ENCODE peak calls at places on chromosomes 16 and 17, in four cellular contexts. Q is pancreas, C is left ventricle myocardium inferior, M is cardiac muscle cell. O is an unnamed sample.
A peak's percentile ranks its signal among the peaks of the same experiment; 100 is the strongest.

GRCh38 chr17:42502091-42502490 is 34.0 kb upstream of the NAGLU start:
- DNase-seq in Q (no peak), C (no peak), M (no peak), O (no peak)

GRCh38 chr16:57038151-57038550 is 48.8 kb downstream of the NLRC5 start:
- DNase-seq in Q (no peak), C (no peak), M (peak; percentile 50), O (no peak)

GRCh38 chr17:75088902-75089417 is 1.2 kb downstream of the SLC16A5 start:
- DNase-seq in Q (no peak), C (no peak), M (no peak), O (no peak)

GRCh38 chr17:5092139-5093010 is 14.1 kb downstream of the ZFP3 start:
- DNase-seq in Q (no peak), C (no peak), M (no peak), O (no peak)

GRCh38 chr17:12256380-12256995 is 235.8 kb downstream of the MAP2K4 start:
- DNase-seq in Q (no peak), C (no peak), M (peak; percentile 71), O (no peak)

GRCh38 chr17:27879987-27880608 is 13.1 kb downstream of the LYRM9 start:
- DNase-seq in Q (peak; percentile 89), C (peak; percentile 74), M (peak; percentile 76), O (peak; percentile 57)

GRCh38 chr17:28282596-28282995 is 36.4 kb upstream of the TMEM97 start:
- DNase-seq in Q (no peak), C (no peak), M (peak; percentile 73), O (no peak)

GRCh38 chr16:65122724-65122973 is 786 bp upstream of the CDH11 start:
- DNase-seq in Q (no peak), C (no peak), M (no peak), O (no peak)

GRCh38 chr16:35881654-35882053 is 2422.2 kb downstream of the TP53TG3F start:
- DNase-seq in Q (no peak), C (no peak), M (no peak), O (no peak)

GRCh38 chr16:9957002-9957401 is 225.2 kb downstream of the GRIN2A start:
- DNase-seq in Q (no peak), C (no peak), M (no peak), O (no peak)

GRCh38 chr17:57486416-57486815 is 230.1 kb downstream of the MSI2 start:
- DNase-seq in Q (no peak), C (no peak), M (no peak), O (no peak)

GRCh38 chr16:47285001-47285400 is 141.3 kb upstream of the NETO2 start:
- DNase-seq in Q (no peak), C (no peak), M (no peak), O (no peak)

GRCh38 chr17:1485311-1485747 is 7.2 kb downstream of the MYO1C start:
- DNase-seq in Q (peak; percentile 78), C (peak; percentile 76), M (peak; percentile 37), O (peak; percentile 40)

GRCh38 chr16:70572050-70572925 is 48.7 kb downstream of the SF3B3 start:
- DNase-seq in Q (no peak), C (no peak), M (peak; percentile 65), O (no peak)
- H3K4me1 ChIP-seq in Q (no peaks in the 10 kb centered on the region), C (peaks cover 63% of the 10 kb centered on the region), M (peaks cover 3% of the 10 kb centered on the region), O (no peaks in the 10 kb centered on the region)

DNA sequence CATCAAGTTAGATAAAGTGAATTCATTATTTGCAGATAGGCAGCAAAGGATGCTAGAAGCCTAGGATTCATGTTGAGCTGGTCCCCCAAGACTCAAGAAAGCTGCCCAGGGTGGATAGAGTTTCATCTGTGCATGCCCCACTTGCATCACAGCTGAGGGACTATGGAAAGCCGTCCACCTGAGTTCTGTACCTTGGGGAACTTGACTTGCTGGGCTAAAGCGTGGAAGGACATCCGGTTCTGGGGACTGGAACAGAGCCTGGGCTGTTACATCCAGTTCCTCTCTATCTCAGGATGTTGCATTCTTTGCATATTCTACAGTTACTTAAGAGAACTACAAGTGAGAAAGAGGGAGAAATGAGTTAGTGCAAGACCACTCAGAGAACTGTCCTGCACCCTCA is 458.4 kb downstream of the SHISA9 start:
- DNase-seq in Q (no peak), C (no peak), M (no peak), O (no peak)
- H3K27ac ChIP-seq in Q (no peak overlapping the region), C (no peak overlapping the region), M (no peak overlapping the region), O (no peak overlapping the region)

DNA sequence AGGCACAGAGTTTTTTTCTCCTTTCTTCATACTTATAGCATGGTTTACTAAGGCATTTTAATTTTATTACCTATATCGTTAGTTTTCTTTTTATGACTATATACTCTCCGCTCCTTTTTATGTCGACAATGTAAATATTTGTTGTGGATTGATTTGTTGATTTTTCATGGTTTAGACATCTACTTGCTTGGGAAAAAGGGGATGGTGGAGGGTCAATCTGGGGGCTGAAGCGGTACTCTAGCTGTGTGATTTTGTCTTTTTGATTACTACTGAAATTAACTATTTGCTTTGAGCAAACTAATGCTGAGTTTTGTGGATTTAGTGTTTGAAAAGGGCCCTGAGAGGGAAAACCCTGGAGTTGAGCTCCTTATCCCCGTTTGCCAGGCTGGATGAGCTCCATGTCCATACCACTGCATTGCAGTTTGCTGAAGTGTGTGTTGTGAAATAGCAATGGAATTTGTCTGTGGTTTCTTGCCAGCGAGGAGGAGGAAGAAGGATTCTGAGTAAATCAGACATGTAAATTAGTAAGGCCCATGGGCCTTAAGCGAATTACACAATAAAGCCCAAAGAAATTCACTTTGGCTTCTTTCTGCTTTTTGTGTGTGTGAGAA is 72.0 kb downstream of the FTO start:
- DNase-seq in Q (no peak), C (peak; percentile 21), M (peak; percentile 97), O (no peak)
- H3K4me1 ChIP-seq in Q (peaks cover 37% of the 10 kb centered on the region), C (peaks cover 75% of the 10 kb centered on the region), M (peaks cover 44% of the 10 kb centered on the region), O (no peaks in the 10 kb centered on the region)

GRCh38 chr17:66986659-66987058 is 22.2 kb downstream of the CACNG4 start:
- DNase-seq in Q (no peak), C (no peak), M (no peak), O (no peak)
- H3K27ac ChIP-seq in Q (no peak overlapping the region), C (no peak overlapping the region), M (no peak overlapping the region), O (no peak overlapping the region)

DNA sequence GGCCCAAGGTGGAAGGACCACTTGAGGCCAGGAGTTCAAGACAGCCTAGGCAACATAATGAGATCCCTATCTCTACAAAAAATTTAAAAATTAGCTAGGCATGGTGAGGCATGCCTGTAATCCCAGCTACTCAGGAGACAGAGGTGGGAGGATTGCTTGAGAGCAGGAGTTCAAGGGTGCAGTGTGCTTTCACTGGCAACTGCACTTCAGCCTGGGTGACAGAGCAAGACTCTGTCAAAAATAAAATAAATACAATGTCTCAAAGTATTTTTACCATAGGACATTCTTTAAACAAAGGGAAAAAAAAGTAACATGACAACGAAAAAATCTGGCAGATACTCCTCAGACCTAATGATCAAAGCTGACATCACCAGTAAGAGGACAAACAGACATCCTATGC is 72.6 kb downstream of the FBXL20 start:
- DNase-seq in Q (no peak), C (no peak), M (no peak), O (no peak)
- H3K4me1 ChIP-seq in Q (no peaks in the 10 kb centered on the region), C (peaks cover 42% of the 10 kb centered on the region), M (peaks cover 7% of the 10 kb centered on the region), O (no peaks in the 10 kb centered on the region)

DNA sequence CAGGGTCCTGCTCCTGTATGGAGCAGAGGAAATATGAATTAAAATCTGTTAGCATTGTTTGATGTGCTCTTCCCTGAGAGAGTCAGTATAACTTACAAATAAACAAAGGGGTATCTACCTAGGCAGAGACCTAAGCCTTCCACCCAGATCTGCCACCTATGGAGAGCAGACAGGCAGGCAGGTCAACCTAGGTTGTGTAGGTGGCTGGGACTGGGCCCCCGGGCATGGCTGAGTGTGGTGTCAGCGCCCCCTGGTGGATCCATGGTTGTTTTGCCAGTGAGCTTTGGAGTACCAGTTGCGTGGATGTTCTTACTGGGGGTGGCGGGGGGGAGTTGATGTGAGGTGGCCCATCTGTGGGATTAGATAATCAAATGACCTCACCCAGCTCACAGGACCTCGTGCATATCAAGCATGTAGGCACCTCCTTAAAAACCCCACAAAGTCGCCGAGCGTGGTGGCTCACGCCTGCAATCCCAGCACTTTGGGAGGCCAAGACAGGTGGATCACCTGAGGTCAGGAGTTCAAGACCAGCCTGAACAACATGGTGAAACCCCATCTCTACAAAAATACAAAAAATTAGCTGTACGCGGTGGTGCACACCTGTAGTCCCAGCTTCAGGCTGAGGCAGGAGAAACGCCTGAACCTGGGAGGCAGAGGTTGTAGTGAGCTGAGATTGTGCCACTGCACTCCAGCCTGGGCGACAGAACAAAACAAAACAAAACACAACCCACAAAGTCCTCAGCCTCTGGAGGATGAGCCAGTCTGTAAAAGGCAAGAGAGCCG is 17.6 kb downstream of the DUS2 start:
- DNase-seq in Q (peak; percentile 91), C (peak; percentile 82), M (peak; percentile 71), O (peak; percentile 78)
- H3K27ac ChIP-seq in Q (no peak overlapping the region), C (no peak overlapping the region), M (no peak overlapping the region), O (no peak overlapping the region)

DNA sequence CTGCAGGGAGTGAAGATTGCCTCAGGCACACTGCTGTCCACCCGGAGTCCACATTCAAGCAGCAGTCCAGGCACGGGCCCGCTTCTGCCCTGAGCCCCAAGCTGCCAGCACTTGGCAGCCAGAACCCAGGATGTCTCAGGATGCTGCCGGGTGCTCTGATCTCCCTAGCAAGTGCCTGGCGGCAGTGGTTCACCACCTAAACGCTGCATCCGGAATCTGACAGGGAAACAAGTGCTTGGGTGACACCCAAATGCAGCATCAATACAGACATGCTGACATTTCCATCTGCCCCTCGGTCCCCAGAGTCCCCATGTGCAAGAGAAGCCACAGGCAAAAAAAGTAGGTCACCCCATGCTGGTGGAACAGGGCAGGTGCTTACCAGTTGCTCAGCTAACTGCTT is 197.1 kb upstream of the RPL38 start:
- DNase-seq in Q (no peak), C (no peak), M (no peak), O (no peak)
- H3K4me1 ChIP-seq in Q (no peaks in the 10 kb centered on the region), C (no peaks in the 10 kb centered on the region), M (no peaks in the 10 kb centered on the region), O (peaks cover 13% of the 10 kb centered on the region)

GRCh38 chr16:30528799-30529457 is 2.6 kb upstream of the ZNF768 start:
- DNase-seq in Q (no peak), C (no peak), M (no peak), O (no peak)
- H3K27ac ChIP-seq in Q (no peak overlapping the region), C (peak overlapping the region; percentile 98), M (no peak overlapping the region), O (peak overlapping the region; percentile 47)

O was measured in CD4-positive, CD25-positive, alpha-beta regulatory T cell.